ENCODE peak calls at places on chromosomes 3 and 15, in four cellular contexts. A is left lung, F is EL, Y is HuH-7. N is an unnamed sample.

GRCh38 chr3:149507491-149508324 is 33.2 kb downstream of the TM4SF4 start:
- DNase-seq in A (no peak), F (peak; percentile 68), Y (no peak), N (no peak)

GRCh38 chr3:127273196-127273595 is 14.7 kb downstream of the PRR20G start:
- DNase-seq in F (no peak), A (no peak), Y (no peak), N (no peak)

GRCh38 chr15:75042730-75043508 is 19.5 kb downstream of the PPCDC start:
- DNase-seq in F (peak; percentile 39), A (peak; percentile 98), Y (peak; percentile 74), N (peak; percentile 93)

GRCh38 chr3:154538566-154539360 is 108.8 kb upstream of the GPR149 start:
- DNase-seq in A (no peak), F (no peak), Y (no peak), N (no peak)

GRCh38 chr3:155556531-155556930 is 188.3 kb downstream of the PLCH1 start:
- DNase-seq in F (no peak), A (no peak), Y (no peak), N (no peak)

GRCh38 chr3:53753518-53754183 is 92.6 kb downstream of the CHDH start:
- DNase-seq in F (no peak), Y (no peak), A (no peak), N (no peak)

GRCh38 chr15:49720221-49720620 is 99.4 kb downstream of the DTWD1 start:
- DNase-seq in A (no peak), Y (no peak), F (no peak), N (no peak)

GRCh38 chr3:170426240-170426797 is 7.7 kb downstream of the CLDN11 start:
- DNase-seq in F (no peak), A (no peak), Y (no peak), N (no peak)

GRCh38 chr3:70064194-70064787 is 64.8 kb downstream of the SAMMSON start:
- DNase-seq in A (no peak), F (peak; percentile 30), Y (no peak), N (peak; percentile 27)

N was measured in HepG2.